ENCODE peak calls at places on chromosome 21, in six cellular contexts. G is activated CD8-positive, alpha-beta T cell treated with anti-CD3 and anti-CD28 coated beads for 36 hours; A is CD4-positive, alpha-beta T cell; H is RWPE2; K is natural killer cell; P is psoas muscle. I is an unnamed sample.
A peak's percentile ranks its signal among the peaks of the same experiment; 100 is the strongest.

GRCh38 chr21:25626752-25627151 is 12.3 kb upstream of the JAM2 start:
- ATAC-seq in G (no peak), A (no peak), H (no peak), K (no peak), P (no peak), I (no peak)

GRCh38 chr21:44927259-44927586 is 6.5 kb upstream of the ITGB2 start:
- ATAC-seq in G (peak; percentile 5), A (no peak), H (no peak), K (no peak), P (no peak), I (no peak)

GRCh38 chr21:36542312-36543101 is 62.6 kb upstream of the CLDN14 start:
- ATAC-seq in G (no peak), A (no peak), H (no peak), K (no peak), P (no peak), I (no peak)

GRCh38 chr21:17775431-17776126 is 43.6 kb downstream of the C21orf91 start:
- ATAC-seq in G (peak; percentile 83), A (peak; percentile 74), H (no peak), K (peak; percentile 92), P (no peak), I (no peak)

GRCh38 chr21:37208741-37209225 is 58.4 kb downstream of the VPS26C start:
- ATAC-seq in G (no peak), A (no peak), H (no peak), K (no peak), P (peak; percentile 20), I (no peak)

GRCh38 chr21:15682977-15683376 is 46.8 kb upstream of the USP25 start:
- ATAC-seq in G (peak; percentile 27), A (no peak), H (peak; percentile 83), K (no peak), P (peak; percentile 39), I (no peak)

GRCh38 chr21:35664683-35665082 is 395.6 kb downstream of the SETD4 start:
- ATAC-seq in G (peak; percentile 30), A (no peak), H (peak; percentile 89), K (no peak), P (no peak), I (no peak)

GRCh38 chr21:14943636-14944035 is 121.2 kb downstream of the NRIP1 start:
- ATAC-seq in G (no peak), A (no peak), H (no peak), K (no peak), P (no peak), I (no peak)

GRCh38 chr21:35922618-35923017 is 137.7 kb downstream of the SETD4 start:
- ATAC-seq in G (no peak), A (no peak), H (peak; percentile 17), K (no peak), P (no peak), I (no peak)

GRCh38 chr21:28617300-28617699 is 375.4 kb downstream of the LTN1 start:
- ATAC-seq in G (no peak), A (no peak), H (no peak), K (no peak), P (no peak), I (no peak)

GRCh38 chr21:14877581-14878228 is 187.1 kb downstream of the NRIP1 start:
- ATAC-seq in G (peak; percentile 24), A (no peak), H (peak; percentile 40), K (no peak), P (peak; percentile 26), I (peak; percentile 24)

GRCh38 chr21:26146681-26147080 is 23.9 kb downstream of the APP start:
- ATAC-seq in G (no peak), A (no peak), H (no peak), K (no peak), P (no peak), I (no peak)

GRCh38 chr21:15430023-15430422 is 299.8 kb upstream of the USP25 start:
- ATAC-seq in G (no peak), A (no peak), H (no peak), K (no peak), P (no peak), I (peak; percentile 39)

GRCh38 chr21:15823486-15824150 is 93.8 kb downstream of the USP25 start:
- ATAC-seq in G (peak; percentile 78), A (peak; percentile 88), H (no peak), K (peak; percentile 82), P (no peak), I (no peak)

GRCh38 chr21:36379236-36379635 is 6.0 kb upstream of the CHAF1B start:
- ATAC-seq in G (no peak), A (no peak), H (no peak), K (no peak), P (no peak), I (no peak)

GRCh38 chr21:27047331-27048314 is 80.7 kb upstream of the ADAMTS5 start:
- ATAC-seq in G (no peak), A (no peak), H (peak; percentile 81), K (no peak), P (peak; percentile 80), I (no peak)

GRCh38 chr21:35840949-35841348 is 219.4 kb downstream of the SETD4 start:
- ATAC-seq in G (no peak), A (no peak), H (no peak), K (no peak), P (no peak), I (no peak)

GRCh38 chr21:39149882-39150281 is 33.4 kb downstream of the PSMG1 start:
- ATAC-seq in G (no peak), A (no peak), H (no peak), K (no peak), P (no peak), I (no peak)
- TF ChIP-seq CTCF in G (no peak), A (no peak), H (no peak), K (no peak), P (no peak), I (no peak)

DNA sequence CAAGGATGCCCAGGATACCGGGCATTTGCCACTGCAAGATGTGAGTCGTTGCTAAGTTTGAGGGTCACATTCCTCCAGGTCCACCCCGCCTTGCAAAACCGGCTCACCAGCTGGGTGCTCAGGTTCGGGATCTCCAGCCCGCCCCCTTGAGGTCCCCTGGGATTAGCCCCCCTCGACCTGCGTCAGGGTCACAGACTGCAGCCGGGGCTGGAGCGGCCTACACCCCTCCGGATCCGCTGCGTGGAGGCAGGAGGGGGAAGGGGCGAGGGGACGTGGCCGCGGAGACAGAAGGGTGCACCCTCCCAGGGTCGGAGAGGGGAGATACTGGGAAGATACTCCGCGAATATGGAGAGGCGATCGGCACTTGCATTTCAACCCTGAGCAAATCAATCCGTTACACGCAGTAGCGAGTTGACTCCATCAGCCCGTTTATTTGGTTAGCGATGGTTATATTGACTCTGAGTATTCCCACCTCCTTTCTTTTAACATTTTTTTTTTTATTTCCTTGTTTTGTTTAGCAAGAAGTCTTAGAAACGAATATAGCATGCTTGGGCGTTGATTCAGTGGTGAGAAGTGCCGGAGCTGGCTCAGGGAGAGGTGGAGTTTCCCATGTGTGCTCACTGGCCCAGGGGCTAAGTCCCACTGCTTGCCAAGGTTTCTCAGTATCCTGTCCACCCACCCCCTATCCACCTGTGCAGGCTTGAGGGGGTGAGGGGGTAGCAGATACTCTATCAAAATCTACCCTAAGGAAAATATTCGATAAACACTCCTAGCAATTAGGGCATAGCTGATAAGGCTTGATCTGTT is 983 bp downstream of the IFNAR2 start:
- ATAC-seq in G (peak; percentile 16), A (peak; percentile 30), H (peak; percentile 54), K (peak; percentile 28), P (peak; percentile 54), I (peak; percentile 20)
- TF ChIP-seq CTCF in G (no peak), A (peak; percentile 37), H (peak; percentile 28), K (no peak), P (peak; percentile 3), I (no peak)

GRCh38 chr21:42311160-42311559 is 4.0 kb downstream of the TFF3 start:
- ATAC-seq in G (no peak), A (no peak), H (no peak), K (no peak), P (no peak), I (no peak)

GRCh38 chr21:42308914-42309752 is 6.1 kb downstream of the TFF3 start:
- ATAC-seq in G (no peak), A (no peak), H (no peak), K (peak; percentile 11), P (no peak), I (no peak)

GRCh38 chr21:42310411-42311001 is 4.7 kb downstream of the TFF3 start:
- ATAC-seq in G (no peak), A (no peak), H (no peak), K (no peak), P (no peak), I (no peak)

GRCh38 chr21:42308161-42308913 is 6.9 kb downstream of the TFF3 start:
- ATAC-seq in G (no peak), A (no peak), H (no peak), K (no peak), P (no peak), I (no peak)

DNA sequence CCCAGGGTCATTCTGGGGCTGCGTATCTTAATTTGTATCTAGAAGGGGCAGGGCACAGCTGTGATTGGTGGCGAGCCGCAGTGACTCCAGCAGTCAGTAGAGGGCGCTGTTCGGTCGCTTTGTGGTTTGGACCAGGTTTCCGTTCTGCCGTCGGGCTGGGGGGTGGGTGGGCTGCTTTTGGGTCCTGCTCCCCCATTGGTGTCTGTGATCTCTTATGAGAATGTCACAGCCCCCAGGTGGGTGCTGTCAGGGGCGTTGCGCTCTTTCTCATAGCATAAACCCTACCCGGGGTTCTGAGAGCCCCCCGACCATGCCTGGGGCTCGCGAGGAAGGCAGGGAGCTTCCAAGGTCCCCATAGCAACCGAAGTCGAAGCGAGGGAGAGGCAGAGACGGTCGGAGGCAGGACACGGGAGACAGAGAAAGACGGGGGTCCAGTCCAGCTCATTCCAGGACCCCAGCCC is 5.4 kb downstream of the TFF3 start:
- ATAC-seq in G (peak; percentile 93), A (peak; percentile 86), H (no peak), K (peak; percentile 74), P (peak; percentile 77), I (peak; percentile 31)
- TF ChIP-seq CTCF in G (peak; percentile 90), A (peak; percentile 80), H (peak; percentile 60), K (peak; percentile 67), P (peak; percentile 54), I (peak; percentile 76)

GRCh38 chr21:46639489-46640386 is 4.3 kb downstream of the PRMT2 start:
- ATAC-seq in G (no peak), A (no peak), H (no peak), K (no peak), P (no peak), I (no peak)
- TF ChIP-seq CTCF in G (peak; percentile 41), A (peak; percentile 51), H (peak; percentile 70), K (peak; percentile 69), P (peak; percentile 31), I (peak; percentile 45)

GRCh38 chr21:42010507-42011493 is 640 bp upstream of the ZBTB21 start:
- ATAC-seq in G (peak; percentile 4), A (no peak), H (peak; percentile 64), K (no peak), P (peak; percentile 44), I (peak; percentile 30)
- TF ChIP-seq CTCF in G (no peak), A (no peak), H (peak; percentile 18), K (no peak), P (peak; percentile 7), I (peak; percentile 52)

I was measured in gastroesophageal sphincter.